ENCODE peak calls at places on chromosomes 12 and 14, in six cellular contexts. T is sigmoid colon, Z is breast epithelium, P is GM23338, V is esophagus muscularis mucosa, I is fibroblast of lung. J is an unnamed sample.

GRCh38 chr12:7108042-7108927 is 729 bp downstream of the C1RL start:
- DNase-seq in Z (peak), I (peak), V (peak), P (peak), T (peak), J (no peak)

GRCh38 chr12:19792028-19792427 is 352.7 kb downstream of the AEBP2 start:
- DNase-seq in Z (no peak), T (no peak), V (no peak), I (no peak), P (no peak), J (no peak)

GRCh38 chr14:64937821-64938193 is 4.7 kb downstream of the GPX2 start:
- DNase-seq in T (no peak), V (peak), I (peak), Z (no peak), P (no peak), J (no peak)

GRCh38 chr14:45664668-45665356 is 411.8 kb upstream of the MIS18BP1 start:
- DNase-seq in I (no peak), Z (no peak), P (peak), T (no peak), V (no peak), J (no peak)

GRCh38 chr14:39266589-39266870 is 32.8 kb downstream of the MIA2 start:
- DNase-seq in Z (peak), V (no peak), P (no peak), I (peak), T (peak), J (peak)

GRCh38 chr12:89162704-89163261 is 189.5 kb downstream of the DUSP6 start:
- DNase-seq in V (peak), T (peak), I (peak), Z (peak), P (no peak), J (no peak)

GRCh38 chr12:71014180-71014785 is 93.7 kb upstream of the PTPRR start:
- DNase-seq in T (no peak), P (peak), Z (no peak), V (no peak), I (peak), J (no peak)

GRCh38 chr12:119989619-119990381 is 764 bp downstream of the BICDL1 start:
- DNase-seq in I (peak), V (no peak), P (peak), Z (peak), T (peak), J (peak)

GRCh38 chr12:89354630-89354931 is 2.3 kb upstream of the DUSP6 start:
- DNase-seq in T (no peak), V (no peak), I (no peak), Z (no peak), P (peak), J (no peak)

GRCh38 chr14:22598896-22599244 is 770 bp downstream of the ABHD4 start:
- DNase-seq in V (no peak), I (peak), P (peak), T (no peak), Z (peak), J (no peak)

GRCh38 chr14:55383039-55383438 is 28.6 kb downstream of the ATG14 start:
- DNase-seq in Z (no peak), I (peak), V (no peak), T (no peak), P (no peak), J (no peak)

GRCh38 chr12:20367731-20368652 is at the start of gene PDE3A:
- DNase-seq in V (no peak), T (peak), Z (no peak), I (peak), P (peak), J (peak)

GRCh38 chr12:25496098-25496587 is 56.9 kb downstream of the LMNTD1 start:
- DNase-seq in Z (no peak), V (no peak), I (peak), P (no peak), T (no peak), J (no peak)

GRCh38 chr12:116427200-116427932 is 131.8 kb upstream of the MAP1LC3B2 start:
- DNase-seq in V (no peak), Z (no peak), I (peak), T (no peak), P (peak), J (no peak)

GRCh38 chr14:99554184-99554583 is 49.8 kb downstream of the CCDC85C start:
- DNase-seq in T (no peak), I (no peak), V (no peak), P (no peak), Z (no peak), J (no peak)

GRCh38 chr12:104958946-104959841 is 1.1 kb upstream of the SLC41A2 start:
- DNase-seq in V (no peak), T (no peak), Z (no peak), I (peak), P (peak), J (no peak)

GRCh38 chr12:119322324-119322723 is 12.2 kb upstream of the CCDC60 start:
- DNase-seq in V (no peak), I (no peak), Z (no peak), T (peak), P (no peak), J (no peak)

GRCh38 chr12:96698965-96699364 is 208.1 kb upstream of the NEDD1 start:
- DNase-seq in I (no peak), T (no peak), P (peak), V (peak), Z (no peak), J (no peak)

GRCh38 chr12:45349911-45350310 is 134.0 kb downstream of the ANO6 start:
- DNase-seq in P (no peak), I (no peak), Z (no peak), T (no peak), V (no peak), J (no peak)

GRCh38 chr12:6607751-6608591 is 792 bp upstream of the CHD4 start:
- DNase-seq in V (no peak), Z (peak), P (peak), T (peak), I (peak), J (no peak)

GRCh38 chr12:52014567-52015392 is 8.0 kb downstream of the TAMALIN start:
- DNase-seq in P (peak), Z (no peak), V (no peak), T (no peak), I (peak), J (no peak)

GRCh38 chr12:1108276-1108675 is 117.3 kb downstream of the ERC1 start:
- DNase-seq in V (no peak), Z (no peak), P (no peak), I (no peak), T (no peak), J (no peak)

GRCh38 chr12:95859344-95859816 is 628 bp downstream of the SNRPF start:
- DNase-seq in V (no peak), T (no peak), Z (no peak), P (peak), I (peak), J (no peak)

GRCh38 chr12:45235087-45236025 is 19.5 kb downstream of the ANO6 start:
- DNase-seq in T (peak), P (peak), V (no peak), I (peak), Z (peak), J (no peak)

GRCh38 chr14:59570122-59570521 is 6.5 kb downstream of the CCDC175 start:
- DNase-seq in P (no peak), V (no peak), Z (no peak), T (no peak), I (no peak), J (no peak)
- TF ChIP-seq CTCF in P (peak), V (no peak), Z (no peak), T (no peak), I (peak), J (peak)

DNA sequence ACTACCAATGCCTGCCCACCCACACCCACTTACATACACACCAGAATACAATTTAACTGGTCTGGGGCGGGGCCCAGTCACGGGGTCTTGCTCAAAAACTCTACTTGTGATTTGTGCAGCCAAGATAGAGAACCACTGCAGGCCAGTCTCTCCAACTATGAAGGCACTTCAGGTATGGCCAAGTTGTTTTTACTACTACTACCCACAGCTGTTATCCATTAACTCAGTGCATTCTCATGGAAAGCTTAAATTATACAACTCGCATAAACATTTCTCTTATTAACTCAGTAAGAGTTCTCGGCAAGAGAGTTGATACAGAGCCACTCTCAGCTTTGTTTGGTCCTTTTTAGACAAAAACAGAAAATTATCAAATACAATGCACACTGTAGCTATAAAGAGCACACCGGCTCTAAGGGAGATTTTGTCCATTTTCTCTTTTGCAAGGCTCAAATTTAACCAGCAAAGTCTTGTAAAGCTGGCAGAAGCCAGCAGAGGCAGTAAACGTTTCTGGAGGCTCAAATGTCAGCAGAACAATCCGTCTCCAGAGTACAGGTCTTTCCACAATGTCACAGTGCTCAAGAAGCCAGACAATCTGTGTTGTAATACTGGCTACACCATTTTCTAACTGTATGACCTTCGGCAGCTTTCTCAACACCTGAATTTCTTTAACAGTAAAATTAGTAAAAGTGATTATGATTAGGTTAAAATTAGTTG is 85.9 kb downstream of the PTGER2 start:
- DNase-seq in V (no peak), P (peak), Z (no peak), T (no peak), I (peak), J (no peak)
- TF ChIP-seq CTCF in V (no peak), P (peak), Z (no peak), T (no peak), I (peak), J (no peak)

DNA sequence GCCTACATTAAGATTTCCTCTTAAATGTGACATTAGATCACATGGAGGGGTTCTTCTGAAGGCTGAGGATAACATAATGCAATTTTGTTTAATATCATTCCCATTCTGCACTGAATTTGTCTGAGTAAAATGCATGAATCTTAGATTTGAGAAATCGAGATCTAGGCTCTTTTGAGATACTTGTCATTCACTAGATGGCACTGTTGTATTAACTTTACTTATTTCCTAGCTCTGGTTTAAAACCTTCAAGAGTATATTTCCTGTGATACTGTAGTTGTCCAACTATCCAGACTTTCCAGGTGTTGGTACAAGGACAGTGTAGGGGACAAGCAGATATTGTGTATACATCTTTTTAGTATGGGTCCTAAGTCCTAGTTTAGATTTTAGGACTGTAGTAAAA is 91.7 kb upstream of the SEL1L start:
- DNase-seq in Z (no peak), P (peak), T (no peak), V (no peak), I (no peak), J (no peak)
- TF ChIP-seq CTCF in Z (peak), P (peak), T (no peak), V (peak), I (no peak), J (peak)

DNA sequence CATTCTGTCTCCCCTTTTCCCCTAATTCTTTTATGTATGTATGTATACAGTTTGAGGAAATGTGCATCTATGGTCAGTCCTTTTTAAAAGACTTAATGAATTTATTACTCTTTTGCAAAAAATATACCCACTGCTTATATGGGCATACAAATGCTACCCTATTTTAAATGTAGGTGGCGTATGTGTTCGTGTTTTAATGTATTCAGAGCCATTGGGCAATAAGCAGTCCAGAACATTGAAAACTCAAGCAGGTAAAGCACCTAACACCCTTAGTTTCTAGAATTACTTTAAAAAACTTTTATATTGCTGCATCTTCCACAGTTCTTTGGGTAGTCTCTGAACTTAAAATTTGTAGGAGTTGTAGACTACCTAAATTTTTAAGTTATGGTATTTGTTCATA is 42.6 kb upstream of the A2ML1 start:
- DNase-seq in T (no peak), Z (no peak), I (no peak), P (no peak), V (no peak), J (no peak)
- TF ChIP-seq CTCF in T (no peak), Z (no peak), I (no peak), P (no peak), V (no peak), J (no peak)

GRCh38 chr12:68962855-68963455 is 30.0 kb upstream of the CPM start:
- DNase-seq in V (no peak), Z (no peak), T (no peak), P (no peak), I (no peak), J (no peak)
- TF ChIP-seq CTCF in V (no peak), Z (no peak), T (no peak), P (no peak), I (no peak), J (no peak)

GRCh38 chr14:102066041-102066451 is 20.8 kb downstream of the HSP90AA1 start:
- DNase-seq in T (no peak), P (no peak), Z (no peak), V (no peak), I (no peak), J (no peak)

GRCh38 chr14:102076793-102077759 is 9.8 kb downstream of the HSP90AA1 start:
- DNase-seq in I (no peak), P (no peak), V (no peak), Z (no peak), T (no peak), J (no peak)

GRCh38 chr14:102074415-102074964 is 12.4 kb downstream of the HSP90AA1 start:
- DNase-seq in Z (no peak), V (no peak), I (no peak), P (no peak), T (no peak), J (no peak)

GRCh38 chr14:102075155-102075554 is 11.7 kb downstream of the HSP90AA1 start:
- DNase-seq in T (no peak), V (no peak), P (no peak), I (no peak), Z (no peak), J (no peak)

DNA sequence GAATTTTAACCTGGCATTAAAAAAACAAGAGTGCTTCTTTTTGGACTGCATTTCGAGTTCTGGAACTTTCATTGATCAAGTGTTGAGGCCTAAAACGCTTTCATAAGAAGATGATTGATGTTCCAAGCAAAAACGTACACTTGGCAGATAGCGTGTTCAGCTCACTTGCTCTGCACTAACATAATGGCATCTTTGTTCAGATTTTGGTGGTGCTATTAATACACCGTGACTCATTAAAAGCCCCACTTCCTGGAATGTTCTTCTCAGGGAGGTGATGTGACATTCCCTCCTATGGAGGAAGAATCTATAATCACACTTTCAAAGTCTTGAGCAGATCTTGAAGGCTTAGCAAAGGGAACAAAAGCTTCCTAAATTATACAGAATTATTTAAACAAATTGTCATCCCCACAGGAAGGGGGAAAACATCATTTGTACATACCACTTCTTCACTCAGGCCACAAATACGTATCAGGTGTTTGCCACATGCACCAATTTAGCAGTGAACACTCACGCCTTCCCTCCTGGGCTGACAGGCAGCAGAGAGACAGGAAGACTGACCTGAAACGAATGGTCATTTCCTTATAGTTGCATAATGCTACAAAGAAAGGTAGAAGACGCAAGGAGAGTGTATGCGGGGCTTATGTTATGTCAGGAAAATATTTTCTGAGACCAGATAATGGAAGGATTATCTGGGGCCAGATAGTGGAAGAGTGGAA is 15.4 kb downstream of the HSP90AA1 start:
- DNase-seq in V (no peak), Z (peak), I (peak), T (no peak), P (no peak), J (no peak)
- TF ChIP-seq CTCF in V (no peak), Z (no peak), I (no peak), T (no peak), P (no peak), J (no peak)

DNA sequence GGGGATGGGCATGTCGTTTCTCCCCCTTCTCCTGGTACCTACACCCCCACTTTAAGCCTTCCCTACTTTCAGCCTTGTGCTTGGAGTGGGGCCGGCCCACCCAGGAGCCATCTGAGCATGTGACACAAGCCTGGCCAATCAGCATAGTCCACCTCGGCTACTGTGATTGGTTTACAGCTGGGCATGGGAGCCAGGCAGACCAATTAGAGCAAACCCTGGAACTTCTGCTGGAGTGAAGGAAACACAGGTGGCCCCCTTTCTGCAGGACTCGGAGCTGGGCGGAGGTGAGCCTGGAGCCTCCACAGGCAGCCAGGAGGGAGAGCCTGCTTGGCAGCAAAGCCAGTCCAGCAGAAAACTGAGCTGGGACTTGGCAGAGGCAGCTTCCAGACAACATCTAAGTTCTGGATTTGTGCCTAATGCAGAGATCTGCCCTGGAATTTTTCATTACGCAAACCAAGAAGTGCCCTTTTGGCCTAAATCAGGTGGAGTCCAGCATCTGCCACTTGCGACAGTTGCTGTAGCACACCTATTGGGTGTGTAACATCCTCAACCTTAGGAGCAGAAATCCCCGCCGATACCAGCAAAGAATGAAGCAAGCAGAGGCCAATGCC is 59.5 kb downstream of the SCARB1 start:
- DNase-seq in I (peak), Z (peak), V (no peak), P (peak), T (peak), J (no peak)
- TF ChIP-seq CTCF in I (no peak), Z (no peak), V (no peak), P (no peak), T (no peak), J (no peak)

DNA sequence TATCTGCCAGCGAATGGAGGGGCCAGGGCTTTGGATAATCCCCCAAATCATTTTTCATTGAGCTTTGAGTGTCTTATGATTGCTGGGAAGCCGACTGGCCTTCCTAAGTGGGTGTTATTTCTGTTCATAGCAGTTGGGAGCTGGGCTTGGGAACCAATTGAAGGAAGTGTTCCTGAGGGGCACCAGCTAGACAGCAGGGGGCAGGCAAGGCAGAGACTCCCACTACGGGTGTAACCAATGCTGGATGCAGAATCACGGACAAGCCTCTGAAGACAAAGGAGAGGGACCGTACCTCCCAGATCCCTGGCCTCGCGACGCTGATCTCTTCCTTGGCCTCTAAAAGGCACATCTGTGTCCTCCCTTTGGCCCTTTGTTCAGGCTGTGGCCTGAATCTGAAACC is 149.0 kb upstream of the PRMT8 start:
- DNase-seq in I (peak), Z (no peak), V (no peak), T (no peak), P (peak), J (no peak)
- TF ChIP-seq CTCF in I (peak), Z (no peak), V (no peak), T (no peak), P (peak), J (peak)

DNA sequence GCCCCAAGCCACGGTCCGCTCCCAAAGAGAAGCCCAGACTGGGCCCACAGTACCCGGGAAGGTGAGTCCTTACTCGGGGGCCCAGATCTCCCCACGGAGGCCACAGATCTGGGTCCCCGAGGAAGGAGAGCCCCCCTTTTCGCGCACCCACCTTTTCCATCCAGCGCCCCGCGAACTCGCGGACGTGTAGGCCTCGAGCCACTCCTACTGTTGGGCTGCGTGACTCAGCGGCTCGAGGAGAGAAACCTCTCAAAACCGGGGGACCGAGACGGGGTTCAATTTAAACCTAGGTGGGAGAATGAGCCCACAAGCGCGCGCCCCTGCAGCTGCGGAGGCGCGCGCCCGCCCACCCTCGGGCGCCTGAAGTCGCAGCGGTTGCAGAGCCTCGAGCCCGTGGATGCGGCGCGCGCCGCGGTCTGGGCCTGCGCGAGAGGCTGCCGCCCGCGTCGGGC is 6.3 kb downstream of the SIX6 start:
- DNase-seq in T (no peak), I (no peak), V (no peak), Z (no peak), P (peak), J (no peak)
- TF ChIP-seq CTCF in T (no peak), I (no peak), V (no peak), Z (no peak), P (no peak), J (peak)

DNA sequence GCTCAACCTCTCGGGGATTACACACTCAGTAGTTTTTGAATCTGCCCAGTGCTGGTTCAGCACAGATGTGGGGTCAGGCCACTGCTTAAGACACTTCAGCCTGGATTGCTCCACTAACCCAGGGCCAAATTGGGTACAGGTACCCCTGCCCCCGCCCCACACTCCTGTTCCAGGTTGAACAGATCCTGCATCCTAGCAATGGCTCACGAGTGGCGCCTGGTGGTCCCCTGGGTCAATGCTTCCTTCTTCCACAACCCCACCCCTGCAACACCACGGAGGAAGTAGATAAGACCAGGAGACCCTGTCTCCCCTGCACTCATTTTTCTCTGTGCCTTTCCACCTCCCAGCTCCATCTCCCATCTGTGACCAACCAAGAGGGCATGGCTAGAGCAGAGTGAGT is 108.4 kb downstream of the ESRRB start:
- DNase-seq in V (no peak), I (no peak), Z (no peak), P (peak), T (no peak), J (no peak)
- TF ChIP-seq CTCF in V (no peak), I (no peak), Z (no peak), P (peak), T (no peak), J (no peak)